ENCODE peak calls at places on chromosomes 6 and 20, in four cellular contexts. Q, F, L and C are unnamed samples.

GRCh38 chr20:57622201-57622570 is 2.0 kb upstream of the ZBP1 start:
- DNase-seq in Q (no peak), F (no peak), L (no peak), C (no peak)

GRCh38 chr6:118588626-118589025 is 40.5 kb downstream of the PLN start:
- DNase-seq in Q (no peak), F (no peak), L (no peak), C (peak)

GRCh38 chr6:134317471-134318131 is at the start of gene SGK1:
- DNase-seq in Q (no peak), F (peak), L (peak), C (peak)

GRCh38 chr6:138287144-138287955 is 69.1 kb upstream of the PBOV1 start:
- DNase-seq in Q (no peak), F (peak), L (no peak), C (no peak)

GRCh38 chr6:56690519-56691200 is 48.0 kb upstream of the DST start:
- DNase-seq in Q (no peak), F (peak), L (peak), C (peak)

GRCh38 chr20:32168184-32168910 is 39.2 kb downstream of the PLAGL2 start:
- DNase-seq in Q (no peak), F (peak), L (peak), C (peak)

GRCh38 chr20:33832113-33832853 is 21.1 kb downstream of the CHMP4B start:
- DNase-seq in Q (no peak), F (peak), L (peak), C (peak)

GRCh38 chr6:77466055-77467028 is 3.1 kb upstream of the HTR1B start:
- DNase-seq in Q (no peak), F (peak), L (peak), C (peak)

GRCh38 chr6:166572370-166573261 is 13.9 kb downstream of the RAMACL start:
- DNase-seq in Q (no peak), F (peak), L (no peak), C (peak)

GRCh38 chr6:53664623-53665022 is 933 bp downstream of the KLHL31 start:
- DNase-seq in Q (no peak), F (no peak), L (no peak), C (no peak)

GRCh38 chr20:7859371-7859802 is 80.9 kb downstream of the HAO1 start:
- DNase-seq in Q (no peak), F (peak), L (peak), C (peak)

GRCh38 chr6:163415620-163416379 is 1.3 kb downstream of the QKI start:
- DNase-seq in Q (no peak), F (peak), L (no peak), C (peak)

GRCh38 chr6:112189494-112189893 is 64.9 kb downstream of the LAMA4 start:
- DNase-seq in Q (no peak), F (peak), L (peak), C (peak)

GRCh38 chr6:138692058-138692977 is 81.3 kb upstream of the CCDC28A start:
- DNase-seq in Q (no peak), F (peak), L (no peak), C (peak)

GRCh38 chr6:88538130-88538706 is 372.1 kb upstream of the CNR1 start:
- DNase-seq in Q (no peak), F (peak), L (no peak), C (no peak)

GRCh38 chr6:159077123-159077522 is 32.3 kb upstream of the TAGAP start:
- DNase-seq in Q (no peak), F (no peak), L (no peak), C (no peak)

GRCh38 chr20:2673453-2673852 is 9.4 kb upstream of the IDH3B start:
- DNase-seq in Q (no peak), F (no peak), L (no peak), C (no peak)

GRCh38 chr6:167550936-167551633 is 226.2 kb downstream of the TTLL2 start:
- DNase-seq in Q (peak), F (peak), L (peak), C (no peak)

GRCh38 chr6:35586542-35586941 is 73.8 kb upstream of the TULP1 start:
- DNase-seq in Q (no peak), F (no peak), L (no peak), C (peak)

GRCh38 chr6:168040856-168041496 is 38.0 kb downstream of the FRMD1 start:
- DNase-seq in Q (no peak), F (no peak), L (no peak), C (no peak)

GRCh38 chr6:43308101-43308989 is at the start of gene CRIP3:
- DNase-seq in Q (no peak), F (no peak), L (no peak), C (peak)
- TF ChIP-seq CTCF in Q (no peak), F (peak), L (peak), C (peak)

GRCh38 chr6:27777126-27777525 is 135.1 kb downstream of the OR2B2 start:
- DNase-seq in Q (no peak), F (no peak), L (no peak), C (no peak)
- H3K4me3 ChIP-seq in Q (no peak), F (peak), L (no peak), C (no peak)

GRCh38 chr6:156848533-156848932 is 71.4 kb downstream of the ARID1B start:
- DNase-seq in Q (no peak), F (peak), L (no peak), C (no peak)
- TF ChIP-seq CTCF in Q (no peak), F (no peak), L (no peak), C (no peak)

GRCh38 chr20:460707-461106 is 1.6 kb downstream of the TBC1D20 start:
- DNase-seq in Q (no peak), F (no peak), L (no peak), C (peak)
- H3K4me3 ChIP-seq in Q (peak), F (peak), L (peak), C (peak)

GRCh38 chr20:38139919-38140753 is 24.9 kb downstream of the TGM2 start:
- DNase-seq in Q (no peak), F (peak), L (no peak), C (no peak)

GRCh38 chr20:38139156-38139912 is 25.7 kb downstream of the TGM2 start:
- DNase-seq in Q (no peak), F (no peak), L (no peak), C (no peak)

GRCh38 chr20:38137441-38138037 is 27.5 kb downstream of the TGM2 start:
- DNase-seq in Q (no peak), F (no peak), L (no peak), C (no peak)

GRCh38 chr20:38136421-38137245 is 28.4 kb downstream of the TGM2 start:
- DNase-seq in Q (no peak), F (no peak), L (no peak), C (no peak)

DNA sequence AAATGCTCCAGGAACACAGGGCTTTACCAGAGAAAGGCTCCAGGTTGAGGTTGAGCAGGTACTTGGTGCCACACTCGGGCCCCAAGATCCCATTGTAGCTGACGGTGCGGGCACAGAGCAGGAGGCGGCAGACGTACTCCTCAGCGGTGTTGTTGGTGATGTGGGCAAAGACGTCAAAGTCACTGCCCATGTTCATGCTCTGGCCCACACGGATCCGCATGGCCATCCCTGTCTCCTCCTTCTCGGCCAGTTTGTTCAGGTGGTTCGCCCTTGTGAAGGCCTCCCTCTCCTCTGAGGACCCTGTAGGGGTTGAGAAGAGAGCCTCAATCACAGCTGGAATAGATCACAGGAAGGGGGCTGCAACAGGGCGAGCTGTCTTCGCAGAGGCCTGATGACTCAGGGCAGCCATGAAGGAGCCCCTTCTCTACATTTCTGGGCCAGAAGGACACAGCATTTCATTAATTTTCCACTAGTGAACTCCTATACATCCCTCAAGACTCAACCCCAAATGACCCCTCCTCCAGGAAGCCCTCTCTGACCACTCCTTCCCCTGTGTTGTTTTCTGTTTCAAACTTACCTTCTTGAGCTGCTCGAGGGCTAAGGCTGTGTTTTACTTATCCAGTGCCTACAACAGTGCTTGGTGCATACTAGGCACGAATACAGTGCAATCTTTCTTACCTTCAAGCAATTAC is 26.8 kb downstream of the TGM2 start:
- DNase-seq in Q (no peak), F (no peak), L (no peak), C (no peak)
- TF ChIP-seq CTCF in Q (no peak), F (no peak), L (no peak), C (no peak)

GRCh38 chr6:169337881-169338445 is 84.3 kb upstream of the THBS2 start:
- DNase-seq in Q (no peak), F (no peak), L (no peak), C (peak)

GRCh38 chr6:169341065-169341464 is 87.4 kb upstream of the THBS2 start:
- DNase-seq in Q (no peak), F (no peak), L (no peak), C (no peak)

GRCh38 chr6:169340395-169340794 is 86.7 kb upstream of the THBS2 start:
- DNase-seq in Q (no peak), F (no peak), L (no peak), C (peak)

GRCh38 chr6:169339025-169339424 is 85.4 kb upstream of the THBS2 start:
- DNase-seq in Q (no peak), F (no peak), L (no peak), C (no peak)

DNA sequence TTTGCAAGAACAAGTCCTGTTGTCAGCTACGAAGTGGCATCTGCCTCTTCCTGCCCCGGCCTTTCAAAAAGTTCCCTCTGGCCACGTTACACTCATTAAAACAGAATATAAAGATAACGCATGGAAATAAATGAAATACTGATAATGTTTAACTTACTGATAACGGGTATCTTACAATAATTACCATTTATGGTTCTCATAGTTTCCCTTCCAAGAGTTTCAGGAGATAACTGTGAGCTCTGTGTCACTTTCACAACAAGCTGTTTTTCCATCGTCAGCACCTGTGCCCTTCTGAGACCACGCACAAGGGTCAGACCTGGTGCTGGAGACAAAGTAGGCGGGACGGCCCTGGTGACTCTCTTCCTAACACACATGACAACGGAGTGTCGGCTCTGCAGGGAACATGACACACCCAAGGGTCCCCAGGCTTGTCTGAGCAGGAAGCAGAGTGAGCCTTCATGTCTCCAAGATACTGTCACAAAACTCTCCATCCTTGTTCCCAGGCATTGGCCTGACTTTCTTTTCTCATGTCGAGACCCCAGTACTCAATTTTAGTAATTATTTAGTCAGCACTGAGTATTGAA is 86.2 kb upstream of the THBS2 start:
- DNase-seq in Q (no peak), F (no peak), L (no peak), C (no peak)
- H3K4me3 ChIP-seq in Q (peak), F (no peak), L (no peak), C (no peak)

GRCh38 chr6:109455502-109456282 is at the start of gene MICAL1:
- DNase-seq in Q (no peak), F (peak), L (no peak), C (peak)
- TF ChIP-seq CTCF in Q (peak), F (peak), L (peak), C (peak)